ENCODE peak calls at places on chromosomes 2 and 18, in eight cellular contexts. X is tibial artery; Y is dorsolateral prefrontal cortex; V is cardiac fibroblast; P is CD8-positive, alpha-beta T cell; F is Peyer's patch; I is BE2C; Z is astrocyte of the cerebellum. T is an unnamed sample.

GRCh38 chr2:230947235-230947576 is 22.2 kb upstream of the GPR55 start:
- DNase-seq in I (no peak), Z (no peak), P (no peak), Y (no peak), X (no peak), V (no peak), F (no peak), T (no peak)

GRCh38 chr18:25826377-25826776 is 264.0 kb downstream of the SS18 start:
- DNase-seq in P (no peak), I (no peak), Z (no peak), X (no peak), F (no peak), Y (no peak), V (no peak), T (no peak)

GRCh38 chr2:19711470-19712372 is 190.1 kb downstream of the TTC32 start:
- DNase-seq in X (no peak), P (no peak), F (no peak), Z (peak), Y (no peak), I (no peak), V (peak), T (peak)

GRCh38 chr2:111202266-111203040 is 81.7 kb downstream of the BCL2L11 start:
- DNase-seq in Y (no peak), V (peak), I (no peak), Z (peak), P (no peak), F (no peak), X (no peak), T (peak)

GRCh38 chr2:237072067-237072931 is 13.4 kb upstream of the COPS8 start:
- DNase-seq in F (peak), Y (peak), P (peak), X (peak), Z (no peak), I (peak), V (peak), T (no peak)

GRCh38 chr2:114426111-114426510 is 16.3 kb upstream of the DPP10 start:
- DNase-seq in Z (no peak), V (no peak), F (no peak), Y (no peak), I (no peak), X (peak), P (no peak), T (no peak)

GRCh38 chr2:197261808-197262226 is 48.8 kb downstream of the ANKRD44 start:
- DNase-seq in X (no peak), Y (no peak), F (no peak), Z (no peak), P (no peak), V (peak), I (no peak), T (peak)

GRCh38 chr2:215613265-215613664 is 177.4 kb upstream of the FN1 start:
- DNase-seq in Y (no peak), F (no peak), I (no peak), V (no peak), X (no peak), Z (no peak), P (no peak), T (peak)

GRCh38 chr2:207156451-207157161 is 9.1 kb downstream of the KLF7 start:
- DNase-seq in Y (no peak), V (peak), F (no peak), P (no peak), X (no peak), I (no peak), Z (no peak), T (no peak)

GRCh38 chr2:226649871-226650660 is 149.6 kb downstream of the IRS1 start:
- DNase-seq in Y (no peak), Z (peak), X (peak), P (peak), I (no peak), V (peak), F (peak), T (peak)

GRCh38 chr18:49813321-49814146 is at the start of gene ACAA2:
- DNase-seq in Z (peak), P (peak), F (peak), X (peak), Y (peak), V (peak), I (peak), T (peak)

GRCh38 chr2:143264851-143265250 is 135.6 kb downstream of the ARHGAP15 start:
- DNase-seq in F (no peak), V (peak), Y (no peak), I (no peak), P (no peak), X (no peak), Z (peak), T (peak)

GRCh38 chr2:9398881-9399805 is 24.2 kb downstream of the ITGB1BP1 start:
- DNase-seq in I (no peak), P (no peak), F (no peak), X (peak), Y (no peak), Z (no peak), V (no peak), T (no peak)

GRCh38 chr2:51290725-51291124 is 258.8 kb upstream of the NRXN1 start:
- DNase-seq in V (peak), P (no peak), Y (no peak), F (no peak), Z (no peak), I (no peak), X (no peak), T (peak)

GRCh38 chr2:235549735-235550377 is 56.0 kb downstream of the AGAP1 start:
- DNase-seq in Z (no peak), I (no peak), F (no peak), P (no peak), X (no peak), Y (no peak), V (no peak), T (no peak)

GRCh38 chr18:68854786-68855391 is 57.0 kb downstream of the CCDC102B start:
- DNase-seq in I (no peak), V (no peak), X (no peak), F (no peak), P (no peak), Z (no peak), Y (no peak), T (no peak)

GRCh38 chr2:100941646-100942240 is 60.3 kb upstream of the RPL31 start:
- DNase-seq in P (no peak), Z (no peak), I (no peak), Y (no peak), F (no peak), X (no peak), V (peak), T (no peak)

GRCh38 chr2:169141713-169142352 is 72.5 kb downstream of the DHRS9 start:
- DNase-seq in P (peak), Z (peak), X (peak), V (peak), I (peak), F (peak), Y (no peak), T (peak)

GRCh38 chr2:230219419-230220331 is at the start of gene SP110:
- DNase-seq in V (peak), Z (peak), Y (peak), X (peak), P (peak), I (peak), F (peak), T (peak)

GRCh38 chr2:200788129-200788718 is 23.5 kb upstream of the BZW1 start:
- DNase-seq in F (no peak), Z (no peak), V (peak), X (no peak), Y (no peak), P (no peak), I (no peak), T (peak)

GRCh38 chr2:222952204-222952603 is 91.4 kb downstream of the ACSL3 start:
- DNase-seq in F (no peak), Z (no peak), X (no peak), I (peak), Y (no peak), P (no peak), V (no peak), T (no peak)

GRCh38 chr2:108932736-108933135 is 56.3 kb downstream of the EDAR start:
- DNase-seq in Y (no peak), X (no peak), F (no peak), I (peak), V (no peak), Z (no peak), P (no peak), T (no peak)

GRCh38 chr2:63580651-63581050 is 7.6 kb downstream of the WDPCP start:
- DNase-seq in X (no peak), Y (no peak), F (no peak), P (no peak), I (no peak), Z (no peak), V (no peak), T (no peak)

GRCh38 chr2:1742300-1742679 is 2.0 kb downstream of the PXDN start:
- DNase-seq in F (no peak), Y (no peak), I (no peak), P (no peak), V (peak), Z (no peak), X (no peak), T (no peak)

GRCh38 chr2:1739961-1740713 is 4.2 kb downstream of the PXDN start:
- DNase-seq in X (no peak), Y (no peak), P (no peak), Z (no peak), I (no peak), F (peak), V (peak), T (no peak)

GRCh38 chr2:1739322-1739957 is 4.9 kb downstream of the PXDN start:
- DNase-seq in Y (no peak), V (no peak), Z (no peak), X (no peak), I (no peak), P (no peak), F (peak), T (no peak)

GRCh38 chr2:1741851-1742250 is 2.5 kb downstream of the PXDN start:
- DNase-seq in V (no peak), Z (no peak), I (no peak), Y (no peak), F (no peak), P (no peak), X (no peak), T (no peak)

DNA sequence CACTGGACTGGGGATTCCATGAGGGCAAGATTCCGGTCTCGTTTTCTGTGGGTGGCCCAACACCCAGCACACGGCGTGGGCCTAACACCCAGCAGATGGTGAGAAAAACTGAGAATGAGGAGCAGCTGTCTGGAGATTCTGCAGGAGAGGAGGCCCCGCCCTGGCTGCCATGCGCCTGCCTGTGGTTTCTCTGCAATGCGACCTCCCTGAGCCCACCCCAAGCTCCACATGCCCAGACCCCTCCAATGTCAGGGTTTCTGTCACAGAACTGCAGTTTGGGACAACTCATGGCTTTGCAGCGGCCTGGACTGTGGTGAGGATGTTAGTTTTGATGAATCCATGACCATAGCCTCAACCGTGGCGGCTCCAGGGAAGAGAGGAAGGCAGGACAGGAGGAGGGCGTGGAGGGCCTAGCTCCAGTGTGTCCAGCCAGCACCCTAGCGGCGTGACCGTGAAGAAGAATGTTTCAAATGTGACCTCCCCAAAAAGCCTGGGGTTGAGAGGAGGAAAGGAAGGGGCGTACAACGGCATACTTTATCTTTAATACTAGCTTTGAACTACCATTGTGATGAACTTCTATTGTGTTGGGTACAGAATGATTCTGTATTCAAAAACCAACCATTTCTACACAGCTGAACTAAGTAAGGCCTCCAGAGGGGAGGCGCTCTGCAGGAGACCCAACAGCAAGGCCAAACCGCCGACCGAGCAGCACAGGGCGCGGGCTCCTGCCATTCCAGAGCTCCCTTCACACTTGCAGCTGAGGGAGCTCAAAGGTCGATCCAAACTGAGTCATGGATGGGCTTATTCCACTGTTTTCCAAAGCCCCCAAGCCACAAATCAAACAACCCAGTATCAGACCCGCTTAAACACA is 3.4 kb downstream of the PXDN start:
- DNase-seq in F (no peak), Z (no peak), Y (no peak), P (no peak), V (no peak), X (no peak), I (no peak), T (no peak)
- TF ChIP-seq CTCF in F (no peak), Z (no peak), Y (no peak), P (no peak), V (no peak), X (no peak), I (no peak), T (no peak)

GRCh38 chr2:240435457-240435954 is at the start of gene GPC1:
- DNase-seq in X (peak), P (no peak), V (peak), F (peak), Y (no peak), Z (peak), I (peak), T (peak)

GRCh38 chr2:240437861-240438809 is 2.7 kb downstream of the GPC1 start:
- DNase-seq in Y (peak), F (peak), V (peak), Z (peak), I (peak), P (peak), X (peak), T (peak)

GRCh38 chr2:240437181-240437860 is 1.9 kb downstream of the GPC1 start:
- DNase-seq in F (no peak), Z (no peak), Y (no peak), V (no peak), X (no peak), P (no peak), I (peak), T (no peak)

GRCh38 chr2:240435955-240436625 is 627 bp downstream of the GPC1 start:
- DNase-seq in V (peak), Z (no peak), P (no peak), I (peak), F (no peak), Y (no peak), X (no peak), T (peak)

DNA sequence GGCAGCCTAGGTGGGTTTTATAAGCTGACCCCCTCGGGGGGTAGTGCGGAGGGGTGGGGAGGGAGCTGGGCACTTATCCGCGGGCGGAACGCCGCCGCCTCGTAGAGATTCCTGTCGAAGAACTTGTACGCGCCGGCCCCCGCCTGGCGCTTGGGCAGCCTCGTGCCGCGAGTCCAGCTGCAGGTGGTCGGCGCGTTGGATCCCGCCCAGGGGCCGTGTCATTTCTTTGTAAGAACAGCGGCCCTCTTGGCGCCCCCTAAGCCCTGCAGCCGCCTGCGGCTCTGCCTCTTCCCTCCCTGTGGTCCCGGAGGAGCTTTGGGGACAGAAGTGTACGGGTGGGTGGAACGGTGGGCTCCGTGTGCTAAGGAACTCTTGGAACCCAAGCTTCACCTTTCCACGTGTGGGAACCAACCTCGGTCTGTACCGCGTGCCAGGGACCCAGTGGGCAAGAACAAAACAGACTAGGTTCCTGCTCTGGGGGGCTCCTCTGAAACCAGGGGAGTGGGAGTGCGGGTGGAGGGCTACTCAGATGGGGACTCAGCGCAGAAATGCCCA is 1.2 kb downstream of the GPC1 start:
- DNase-seq in F (no peak), I (peak), X (no peak), V (peak), Y (no peak), Z (no peak), P (no peak), T (peak)
- H3K4me3 ChIP-seq in F (peak), I (peak), X (peak), V (peak), Y (peak), Z (peak), P (no peak), T (peak)

DNA sequence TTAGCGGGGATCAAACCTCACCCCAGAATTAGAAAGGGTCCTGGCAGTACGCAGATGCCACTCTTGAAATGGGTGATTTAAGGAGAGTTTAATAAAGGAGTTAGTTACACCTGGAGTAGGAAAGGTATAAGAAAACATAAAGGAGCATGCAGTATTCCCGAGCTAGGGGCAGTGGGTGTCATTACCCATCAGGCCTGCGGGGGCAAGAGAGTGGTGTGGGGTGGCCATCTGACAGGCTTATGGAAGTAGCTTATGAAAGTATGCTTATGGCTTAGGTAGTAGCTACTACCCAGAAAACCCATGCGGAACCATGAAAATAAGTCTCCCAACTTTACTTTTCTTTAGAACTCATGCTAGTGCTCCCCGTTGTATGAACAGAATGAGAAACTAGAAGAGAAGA is 568.9 kb upstream of the ACVR2A start:
- DNase-seq in Y (no peak), X (no peak), F (no peak), P (no peak), Z (no peak), I (no peak), V (no peak), T (no peak)
- TF ChIP-seq CTCF in Y (no peak), X (no peak), F (no peak), P (no peak), Z (peak), I (no peak), V (no peak), T (no peak)

DNA sequence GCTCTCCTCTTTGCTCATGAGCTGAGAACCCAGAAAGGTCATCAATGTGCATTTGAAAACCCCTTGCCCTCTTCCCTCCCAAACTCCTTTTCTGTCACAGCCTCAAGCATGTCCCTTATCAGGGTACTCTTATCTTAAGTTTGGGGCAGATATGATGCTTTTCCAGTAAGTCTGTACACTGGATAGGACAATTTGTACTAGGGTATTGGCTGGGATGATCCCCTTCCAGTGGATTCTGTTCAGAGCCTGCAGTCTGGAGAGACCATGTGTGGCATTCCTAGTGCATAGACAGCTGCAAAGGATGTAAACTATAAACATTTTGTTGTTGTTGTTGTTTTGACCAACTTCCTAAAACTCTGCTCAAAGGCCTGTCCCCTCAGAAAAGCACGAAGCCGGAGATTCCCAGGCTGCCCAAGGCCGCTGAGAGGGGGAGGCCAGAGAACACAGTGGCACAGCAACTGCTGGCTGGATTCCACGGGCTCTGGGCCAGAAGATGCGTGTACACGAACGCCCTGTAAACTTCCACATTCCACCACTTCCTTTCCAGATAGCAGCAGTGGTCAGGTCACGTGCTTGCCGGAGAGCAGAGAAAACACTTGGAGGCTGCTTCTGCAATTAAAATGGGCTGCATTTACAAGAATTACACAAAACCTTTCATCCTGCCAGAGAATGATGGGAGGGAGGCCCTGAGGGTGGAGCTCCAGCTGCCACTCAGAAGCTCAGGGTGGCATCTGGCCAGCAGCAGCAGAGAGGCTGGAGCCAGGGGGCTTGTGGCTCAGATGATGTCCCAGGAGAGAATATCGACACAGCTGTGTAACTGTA is 42.1 kb downstream of the BMP10 start:
- DNase-seq in F (peak), I (peak), Y (peak), P (peak), V (peak), Z (peak), X (peak), T (peak)
- H3K4me3 ChIP-seq in F (no peak), I (peak), Y (peak), P (no peak), V (no peak), Z (no peak), X (peak), T (peak)

DNA sequence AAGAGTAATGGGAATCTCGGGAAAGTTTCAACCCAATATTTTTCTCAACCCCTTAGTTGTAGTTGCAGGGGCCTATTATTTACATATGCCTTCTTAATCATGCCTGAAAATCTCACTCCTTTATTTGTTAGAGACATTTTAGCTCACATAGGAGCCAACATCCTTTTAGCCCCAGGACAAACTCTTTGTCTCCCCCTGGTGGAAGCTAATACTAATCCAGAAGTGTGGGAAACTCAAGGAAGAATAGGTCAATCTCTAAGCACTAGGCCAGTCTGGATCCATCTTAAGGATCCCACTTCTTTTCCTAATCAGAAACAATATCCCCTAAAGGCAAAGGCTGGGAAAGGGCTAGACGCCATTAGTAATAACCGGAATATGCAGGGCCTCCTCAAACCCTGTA is 550.9 kb upstream of the PKDCC start:
- DNase-seq in Z (no peak), V (peak), X (no peak), Y (no peak), F (no peak), P (no peak), I (peak), T (no peak)
- TF ChIP-seq CTCF in Z (no peak), V (peak), X (no peak), Y (no peak), F (no peak), P (no peak), I (peak), T (no peak)